ENCODE peak calls at places on chromosomes 11 and 22, in six cellular contexts. One of them, this sample, is unnamed.

GRCh38 chr11:2135648-2136201 is 3.5 kb downstream of the IGF2 start:
- DNase-seq in NCI-H2029 treated with DMSO at 0.1 percent for 48 hours: no peak
- DNase-seq in lower leg skin: no peak
- DNase-seq in cardiac septum: no peak
- DNase-seq in NCI-H524 treated with DMSO at 0.1 percent for 48 hours: no peak
- DNase-seq in BJ: no peak
- DNase-seq in this sample: no peak

GRCh38 chr11:131423715-131424114 is 53.3 kb downstream of the NTM start:
- DNase-seq in cardiac septum: no peak
- DNase-seq in BJ: no peak
- DNase-seq in lower leg skin: peak
- DNase-seq in NCI-H524 treated with DMSO at 0.1 percent for 48 hours: no peak
- DNase-seq in NCI-H2029 treated with DMSO at 0.1 percent for 48 hours: no peak
- DNase-seq in this sample: no peak

GRCh38 chr11:16279524-16279923 is 76.8 kb downstream of the SOX6 start:
- DNase-seq in lower leg skin: no peak
- DNase-seq in NCI-H524 treated with DMSO at 0.1 percent for 48 hours: no peak
- DNase-seq in NCI-H2029 treated with DMSO at 0.1 percent for 48 hours: no peak
- DNase-seq in BJ: no peak
- DNase-seq in cardiac septum: no peak
- DNase-seq in this sample: no peak

GRCh38 chr11:64500176-64501013 is 90.6 kb upstream of the SLC22A12 start:
- DNase-seq in cardiac septum: no peak
- DNase-seq in NCI-H2029 treated with DMSO at 0.1 percent for 48 hours: no peak
- DNase-seq in NCI-H524 treated with DMSO at 0.1 percent for 48 hours: peak
- DNase-seq in lower leg skin: no peak
- DNase-seq in BJ: no peak
- DNase-seq in this sample: no peak

GRCh38 chr11:125069796-125070195 is 6.7 kb downstream of the SLC37A2 start:
- DNase-seq in cardiac septum: no peak
- DNase-seq in lower leg skin: no peak
- DNase-seq in BJ: no peak
- DNase-seq in NCI-H2029 treated with DMSO at 0.1 percent for 48 hours: no peak
- DNase-seq in NCI-H524 treated with DMSO at 0.1 percent for 48 hours: no peak
- DNase-seq in this sample: no peak

GRCh38 chr11:43558556-43559127 is 121.9 kb upstream of the HSD17B12 start:
- DNase-seq in BJ: no peak
- DNase-seq in cardiac septum: no peak
- DNase-seq in NCI-H2029 treated with DMSO at 0.1 percent for 48 hours: no peak
- DNase-seq in NCI-H524 treated with DMSO at 0.1 percent for 48 hours: no peak
- DNase-seq in lower leg skin: no peak
- DNase-seq in this sample: no peak

GRCh38 chr11:19976281-19976941 is 183.9 kb downstream of the DBX1 start:
- DNase-seq in cardiac septum: peak
- DNase-seq in BJ: no peak
- DNase-seq in lower leg skin: no peak
- DNase-seq in NCI-H2029 treated with DMSO at 0.1 percent for 48 hours: no peak
- DNase-seq in NCI-H524 treated with DMSO at 0.1 percent for 48 hours: no peak
- DNase-seq in this sample: no peak

GRCh38 chr11:78666675-78667129 is 92.0 kb upstream of the NARS2 start:
- DNase-seq in lower leg skin: no peak
- DNase-seq in NCI-H524 treated with DMSO at 0.1 percent for 48 hours: no peak
- DNase-seq in cardiac septum: no peak
- DNase-seq in NCI-H2029 treated with DMSO at 0.1 percent for 48 hours: no peak
- DNase-seq in BJ: no peak
- DNase-seq in this sample: peak

GRCh38 chr11:77131560-77131959 is 3.5 kb downstream of the MYO7A start:
- DNase-seq in NCI-H2029 treated with DMSO at 0.1 percent for 48 hours: no peak
- DNase-seq in NCI-H524 treated with DMSO at 0.1 percent for 48 hours: no peak
- DNase-seq in BJ: no peak
- DNase-seq in cardiac septum: no peak
- DNase-seq in lower leg skin: no peak
- DNase-seq in this sample: no peak

GRCh38 chr11:61028135-61028729 is 56.8 kb downstream of the CD6 start:
- DNase-seq in cardiac septum: no peak
- DNase-seq in lower leg skin: no peak
- DNase-seq in NCI-H524 treated with DMSO at 0.1 percent for 48 hours: no peak
- DNase-seq in NCI-H2029 treated with DMSO at 0.1 percent for 48 hours: no peak
- DNase-seq in BJ: no peak
- DNase-seq in this sample: no peak

GRCh38 chr11:118216621-118217526 is 7.9 kb downstream of the JAML start:
- DNase-seq in cardiac septum: no peak
- DNase-seq in lower leg skin: no peak
- DNase-seq in NCI-H2029 treated with DMSO at 0.1 percent for 48 hours: no peak
- DNase-seq in BJ: no peak
- DNase-seq in NCI-H524 treated with DMSO at 0.1 percent for 48 hours: no peak
- DNase-seq in this sample: no peak

GRCh38 chr22:46666577-46667244 is 46.5 kb downstream of the GRAMD4 start:
- DNase-seq in NCI-H2029 treated with DMSO at 0.1 percent for 48 hours: no peak
- DNase-seq in lower leg skin: no peak
- DNase-seq in cardiac septum: no peak
- DNase-seq in BJ: no peak
- DNase-seq in NCI-H524 treated with DMSO at 0.1 percent for 48 hours: no peak
- DNase-seq in this sample: no peak

GRCh38 chr11:28585007-28585406 is 476.8 kb downstream of the METTL15 start:
- DNase-seq in NCI-H524 treated with DMSO at 0.1 percent for 48 hours: no peak
- DNase-seq in NCI-H2029 treated with DMSO at 0.1 percent for 48 hours: no peak
- DNase-seq in lower leg skin: no peak
- DNase-seq in cardiac septum: no peak
- DNase-seq in BJ: no peak
- DNase-seq in this sample: no peak

GRCh38 chr11:43366597-43367121 is 7.9 kb downstream of the TTC17 start:
- DNase-seq in BJ: no peak
- DNase-seq in cardiac septum: no peak
- DNase-seq in NCI-H524 treated with DMSO at 0.1 percent for 48 hours: no peak
- DNase-seq in lower leg skin: no peak
- DNase-seq in NCI-H2029 treated with DMSO at 0.1 percent for 48 hours: no peak
- DNase-seq in this sample: no peak

GRCh38 chr11:18115360-18116127 is 9.7 kb upstream of the SAAL1 start:
- DNase-seq in BJ: no peak
- DNase-seq in NCI-H2029 treated with DMSO at 0.1 percent for 48 hours: peak
- DNase-seq in lower leg skin: peak
- DNase-seq in NCI-H524 treated with DMSO at 0.1 percent for 48 hours: peak
- DNase-seq in cardiac septum: no peak
- DNase-seq in this sample: peak

GRCh38 chr11:41377709-41378394 is 81.6 kb downstream of the LRRC4C start:
- DNase-seq in lower leg skin: no peak
- DNase-seq in NCI-H2029 treated with DMSO at 0.1 percent for 48 hours: no peak
- DNase-seq in NCI-H524 treated with DMSO at 0.1 percent for 48 hours: no peak
- DNase-seq in cardiac septum: no peak
- DNase-seq in BJ: no peak
- DNase-seq in this sample: no peak

GRCh38 chr11:109697140-109697843 is 275.3 kb downstream of the C11orf87 start:
- DNase-seq in lower leg skin: no peak
- DNase-seq in cardiac septum: no peak
- DNase-seq in BJ: no peak
- DNase-seq in NCI-H524 treated with DMSO at 0.1 percent for 48 hours: peak
- DNase-seq in NCI-H2029 treated with DMSO at 0.1 percent for 48 hours: peak
- DNase-seq in this sample: peak

GRCh38 chr11:116082256-116082655 is 578.0 kb upstream of the CADM1 start:
- DNase-seq in lower leg skin: no peak
- DNase-seq in BJ: no peak
- DNase-seq in cardiac septum: no peak
- DNase-seq in NCI-H2029 treated with DMSO at 0.1 percent for 48 hours: no peak
- DNase-seq in NCI-H524 treated with DMSO at 0.1 percent for 48 hours: no peak
- DNase-seq in this sample: no peak

GRCh38 chr22:41366323-41367014 is 15.3 kb upstream of the TEF start:
- DNase-seq in cardiac septum: no peak
- DNase-seq in BJ: no peak
- DNase-seq in lower leg skin: no peak
- DNase-seq in NCI-H2029 treated with DMSO at 0.1 percent for 48 hours: no peak
- DNase-seq in NCI-H524 treated with DMSO at 0.1 percent for 48 hours: peak
- DNase-seq in this sample: no peak

GRCh38 chr11:65424200-65425104 is 1.9 kb downstream of the NEAT1 start:
- DNase-seq in NCI-H2029 treated with DMSO at 0.1 percent for 48 hours: no peak
- DNase-seq in lower leg skin: no peak
- DNase-seq in cardiac septum: peak
- DNase-seq in BJ: no peak
- DNase-seq in NCI-H524 treated with DMSO at 0.1 percent for 48 hours: no peak
- DNase-seq in this sample: peak

GRCh38 chr11:86358720-86359119 is 16.0 kb upstream of the CCDC81 start:
- DNase-seq in BJ: no peak
- DNase-seq in NCI-H524 treated with DMSO at 0.1 percent for 48 hours: no peak
- DNase-seq in cardiac septum: no peak
- DNase-seq in lower leg skin: no peak
- DNase-seq in NCI-H2029 treated with DMSO at 0.1 percent for 48 hours: no peak
- DNase-seq in this sample: no peak

GRCh38 chr22:44387486-44387885 is 74.7 kb upstream of the SHISAL1 start:
- DNase-seq in BJ: no peak
- DNase-seq in NCI-H2029 treated with DMSO at 0.1 percent for 48 hours: no peak
- DNase-seq in cardiac septum: peak
- DNase-seq in lower leg skin: no peak
- DNase-seq in NCI-H524 treated with DMSO at 0.1 percent for 48 hours: no peak
- DNase-seq in this sample: no peak

GRCh38 chr22:45518580-45518991 is 15.9 kb downstream of the FBLN1 start:
- DNase-seq in NCI-H524 treated with DMSO at 0.1 percent for 48 hours: no peak
- DNase-seq in lower leg skin: no peak
- DNase-seq in BJ: no peak
- DNase-seq in cardiac septum: no peak
- DNase-seq in NCI-H2029 treated with DMSO at 0.1 percent for 48 hours: no peak
- DNase-seq in this sample: no peak

GRCh38 chr11:115522302-115522701 is 18.1 kb upstream of the CADM1 start:
- DNase-seq in cardiac septum: no peak
- DNase-seq in NCI-H524 treated with DMSO at 0.1 percent for 48 hours: no peak
- DNase-seq in BJ: no peak
- DNase-seq in NCI-H2029 treated with DMSO at 0.1 percent for 48 hours: no peak
- DNase-seq in lower leg skin: no peak
- DNase-seq in this sample: no peak

GRCh38 chr11:109317726-109318125 is 104.3 kb upstream of the C11orf87 start:
- DNase-seq in NCI-H524 treated with DMSO at 0.1 percent for 48 hours: no peak
- DNase-seq in NCI-H2029 treated with DMSO at 0.1 percent for 48 hours: no peak
- DNase-seq in BJ: no peak
- DNase-seq in cardiac septum: no peak
- DNase-seq in lower leg skin: no peak
- DNase-seq in this sample: no peak

GRCh38 chr11:120128392-120129172 is 9.3 kb downstream of the TRIM29 start:
- DNase-seq in lower leg skin: peak
- DNase-seq in NCI-H524 treated with DMSO at 0.1 percent for 48 hours: no peak
- DNase-seq in NCI-H2029 treated with DMSO at 0.1 percent for 48 hours: no peak
- DNase-seq in BJ: peak
- DNase-seq in cardiac septum: peak
- DNase-seq in this sample: peak

GRCh38 chr11:111983187-111983986 is 41.8 kb upstream of the DLAT start:
- DNase-seq in cardiac septum: no peak
- DNase-seq in NCI-H524 treated with DMSO at 0.1 percent for 48 hours: no peak
- DNase-seq in lower leg skin: no peak
- DNase-seq in BJ: no peak
- DNase-seq in NCI-H2029 treated with DMSO at 0.1 percent for 48 hours: no peak
- DNase-seq in this sample: no peak

GRCh38 chr11:2675540-2675939 is 24.3 kb downstream of the KCNQ1OT1 start:
- DNase-seq in lower leg skin: no peak
- DNase-seq in NCI-H2029 treated with DMSO at 0.1 percent for 48 hours: no peak
- DNase-seq in cardiac septum: peak
- DNase-seq in NCI-H524 treated with DMSO at 0.1 percent for 48 hours: no peak
- DNase-seq in BJ: no peak
- DNase-seq in this sample: no peak

GRCh38 chr11:2827256-2827655 is 58.3 kb downstream of the CDKN1C start:
- DNase-seq in NCI-H2029 treated with DMSO at 0.1 percent for 48 hours: no peak
- DNase-seq in lower leg skin: no peak
- DNase-seq in BJ: no peak
- DNase-seq in NCI-H524 treated with DMSO at 0.1 percent for 48 hours: no peak
- DNase-seq in cardiac septum: no peak
- DNase-seq in this sample: no peak

GRCh38 chr11:130882138-130882551 is 34.1 kb downstream of the SNX19 start:
- DNase-seq in NCI-H524 treated with DMSO at 0.1 percent for 48 hours: no peak
- DNase-seq in NCI-H2029 treated with DMSO at 0.1 percent for 48 hours: no peak
- DNase-seq in BJ: no peak
- DNase-seq in lower leg skin: no peak
- DNase-seq in cardiac septum: no peak
- DNase-seq in this sample: no peak

GRCh38 chr22:39994566-39995345 is at the start of gene FAM83F:
- DNase-seq in NCI-H2029 treated with DMSO at 0.1 percent for 48 hours: peak
- DNase-seq in lower leg skin: no peak
- DNase-seq in cardiac septum: no peak
- DNase-seq in BJ: no peak
- DNase-seq in NCI-H524 treated with DMSO at 0.1 percent for 48 hours: no peak
- DNase-seq in this sample: no peak

GRCh38 chr11:100557830-100558611 is 129.1 kb upstream of the ARHGAP42 start:
- DNase-seq in NCI-H524 treated with DMSO at 0.1 percent for 48 hours: no peak
- DNase-seq in lower leg skin: no peak
- DNase-seq in NCI-H2029 treated with DMSO at 0.1 percent for 48 hours: no peak
- DNase-seq in BJ: no peak
- DNase-seq in cardiac septum: no peak
- DNase-seq in this sample: peak

GRCh38 chr22:30573594-30574094 is 821 bp downstream of the GAL3ST1 start:
- DNase-seq in lower leg skin: no peak
- DNase-seq in NCI-H524 treated with DMSO at 0.1 percent for 48 hours: no peak
- DNase-seq in BJ: no peak
- DNase-seq in cardiac septum: no peak
- DNase-seq in NCI-H2029 treated with DMSO at 0.1 percent for 48 hours: no peak
- DNase-seq in this sample: no peak

GRCh38 chr22:30602049-30602448 is 4.9 kb upstream of the TCN2 start:
- DNase-seq in lower leg skin: no peak
- DNase-seq in NCI-H2029 treated with DMSO at 0.1 percent for 48 hours: no peak
- DNase-seq in BJ: no peak
- DNase-seq in NCI-H524 treated with DMSO at 0.1 percent for 48 hours: no peak
- DNase-seq in cardiac septum: no peak
- DNase-seq in this sample: no peak